ENCODE peak calls at places on chromosomes 3 and 15, in nine cellular contexts. K is A549, N is natural killer cell, G is cardiac fibroblast, W is PC-9, Z is lower leg skin, J is HL-60, D is GM20000, C is astrocyte of the spinal cord. I is an unnamed sample.

GRCh38 chr15:58918239-58918638 is 15.2 kb downstream of the SLTM start:
- DNase-seq in D (no peak), C (no peak), G (peak), K (no peak), J (no peak), N (no peak), W (no peak), Z (no peak), I (no peak)

GRCh38 chr3:14274999-14275961 is 96.7 kb downstream of the LSM3 start:
- DNase-seq in C (no peak), Z (no peak), D (no peak), N (no peak), W (no peak), K (peak), J (peak), G (peak), I (no peak)

GRCh38 chr15:42137461-42138261 is 18.8 kb downstream of the PLA2G4F start:
- DNase-seq in G (peak), J (peak), Z (peak), D (peak), C (peak), N (no peak), K (peak), W (no peak), I (peak)

GRCh38 chr3:151168269-151169094 is 34.5 kb downstream of the GPR171 start:
- DNase-seq in C (peak), N (peak), Z (peak), G (peak), W (peak), J (peak), D (peak), K (peak), I (peak)

GRCh38 chr3:178434206-178434805 is 101.9 kb upstream of the KCNMB2 start:
- DNase-seq in W (no peak), N (no peak), J (no peak), G (peak), K (peak), D (no peak), C (peak), Z (no peak), I (no peak)

GRCh38 chr15:64286473-64286872 is 69.5 kb downstream of the CSNK1G1 start:
- DNase-seq in C (no peak), G (no peak), W (no peak), K (no peak), J (no peak), N (no peak), D (no peak), Z (no peak), I (no peak)

GRCh38 chr3:161371441-161372320 is at the start of gene SPTSSB:
- DNase-seq in N (peak), D (peak), J (no peak), G (peak), Z (peak), C (peak), W (peak), K (peak), I (peak)

GRCh38 chr3:195708626-195709481 is 11.9 kb upstream of the MUC20 start:
- DNase-seq in K (no peak), Z (no peak), C (no peak), J (no peak), W (peak), G (no peak), N (no peak), D (peak), I (no peak)

GRCh38 chr3:128398586-128398985 is 68.1 kb downstream of the DNAJB8 start:
- DNase-seq in K (no peak), C (no peak), N (no peak), D (no peak), W (no peak), J (no peak), G (no peak), Z (no peak), I (no peak)

GRCh38 chr3:47404955-47405790 is 24.4 kb downstream of the PTPN23 start:
- DNase-seq in N (no peak), J (no peak), G (peak), C (peak), Z (no peak), K (no peak), W (no peak), D (no peak), I (no peak)

GRCh38 chr3:51620543-51620942 is 50.5 kb upstream of the TEX264 start:
- DNase-seq in Z (no peak), W (no peak), C (peak), J (no peak), D (no peak), K (no peak), N (no peak), G (peak), I (no peak)

GRCh38 chr3:73056365-73057150 is 4.9 kb upstream of the EBLN2 start:
- DNase-seq in W (no peak), C (peak), G (peak), D (no peak), N (no peak), J (no peak), Z (no peak), K (peak), I (peak)
- TF ChIP-seq CTCF in W (peak), C (peak), G (peak), D (peak), N (peak), J (no peak), Z (no peak), K (peak), I (peak)

DNA sequence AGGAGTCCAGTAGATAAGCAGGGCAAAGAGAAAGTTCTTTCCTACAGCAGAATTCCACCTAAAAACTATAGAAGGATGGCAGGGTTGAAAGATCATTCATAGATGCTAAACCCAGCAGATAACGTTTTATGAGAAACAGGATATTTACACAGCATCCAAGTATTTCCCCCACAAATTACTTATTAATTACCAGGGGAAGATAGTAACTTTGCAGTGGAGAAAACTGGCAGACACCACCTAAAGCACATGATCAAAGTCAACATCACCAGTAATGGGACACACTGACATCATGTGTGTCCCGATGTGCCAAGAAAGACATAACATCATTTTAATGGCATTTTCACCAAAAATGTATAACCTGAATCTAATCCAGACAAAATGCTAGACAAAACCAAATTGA is 220.5 kb upstream of the THBS1 start:
- DNase-seq in K (no peak), J (no peak), G (peak), N (no peak), W (no peak), C (no peak), Z (no peak), D (no peak), I (no peak)
- TF ChIP-seq CTCF in K (no peak), J (no peak), G (no peak), N (no peak), W (no peak), C (no peak), Z (no peak), D (no peak), I (no peak)

GRCh38 chr15:66008920-66009572 is 139.8 kb downstream of the RAB11A start:
- DNase-seq in J (no peak), D (no peak), N (no peak), Z (no peak), K (peak), C (no peak), W (peak), G (no peak), I (no peak)

GRCh38 chr15:66006986-66007385 is 137.7 kb downstream of the RAB11A start:
- DNase-seq in C (peak), W (peak), K (peak), D (no peak), J (no peak), G (peak), Z (no peak), N (no peak), I (no peak)

GRCh38 chr15:66004618-66005262 is 135.4 kb downstream of the RAB11A start:
- DNase-seq in K (peak), J (no peak), D (peak), N (no peak), C (peak), W (no peak), G (peak), Z (no peak), I (peak)

GRCh38 chr15:66007663-66008262 is 138.5 kb downstream of the RAB11A start:
- DNase-seq in J (no peak), D (no peak), G (no peak), N (no peak), K (no peak), C (no peak), Z (no peak), W (no peak), I (no peak)
- TF ChIP-seq CTCF in J (peak), D (peak), G (no peak), N (no peak), K (no peak), C (no peak), Z (no peak), W (no peak), I (no peak)

GRCh38 chr3:137687181-137687880 is 76.8 kb upstream of the SOX14 start:
- DNase-seq in C (no peak), Z (no peak), J (no peak), G (no peak), W (no peak), K (no peak), D (no peak), N (no peak), I (no peak)

GRCh38 chr3:137695351-137695750 is 68.8 kb upstream of the SOX14 start:
- DNase-seq in D (no peak), N (no peak), K (no peak), J (no peak), G (no peak), Z (no peak), C (no peak), W (no peak), I (no peak)

DNA sequence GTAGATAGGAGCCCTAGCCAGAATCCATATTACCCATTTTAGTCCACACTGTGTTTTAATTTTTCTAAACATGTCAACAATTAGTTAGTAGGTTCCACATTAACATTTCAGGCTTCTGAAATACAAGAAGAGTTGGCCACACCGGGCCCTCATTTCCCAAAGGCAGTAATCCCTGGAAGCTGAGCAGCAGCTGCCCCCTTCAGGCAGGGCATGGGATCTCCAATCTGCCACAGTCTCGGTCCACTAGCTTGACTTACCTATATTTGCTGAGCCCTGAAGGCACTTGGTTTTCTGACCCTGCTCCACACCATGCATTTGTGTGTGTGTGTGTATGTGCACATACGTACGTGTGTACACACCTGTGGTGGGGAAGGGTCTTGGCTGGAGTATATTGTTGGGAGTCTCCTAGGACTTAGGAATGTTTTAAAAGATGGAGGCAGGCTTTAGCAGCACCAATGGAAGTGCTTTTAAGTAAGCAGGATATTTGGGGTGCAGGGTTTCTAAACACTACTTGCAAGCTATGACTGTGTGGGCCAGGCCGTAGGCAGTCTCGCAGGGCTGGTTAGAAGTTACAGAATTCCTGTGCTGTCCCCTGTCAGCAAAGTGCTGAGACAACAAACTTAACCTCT is 71.2 kb upstream of the SOX14 start:
- DNase-seq in D (peak), J (peak), K (peak), N (no peak), Z (no peak), W (no peak), G (no peak), C (no peak), I (peak)
- TF ChIP-seq CTCF in D (no peak), J (peak), K (no peak), N (no peak), Z (no peak), W (peak), G (no peak), C (no peak), I (peak)

GRCh38 chr3:72187131-72187530 is 402.2 kb upstream of the PROK2 start:
- DNase-seq in Z (no peak), K (peak), J (peak), D (no peak), N (no peak), C (no peak), G (no peak), W (no peak), I (peak)
- TF ChIP-seq CTCF in Z (no peak), K (no peak), J (no peak), D (no peak), N (no peak), C (peak), G (peak), W (no peak), I (no peak)

DNA sequence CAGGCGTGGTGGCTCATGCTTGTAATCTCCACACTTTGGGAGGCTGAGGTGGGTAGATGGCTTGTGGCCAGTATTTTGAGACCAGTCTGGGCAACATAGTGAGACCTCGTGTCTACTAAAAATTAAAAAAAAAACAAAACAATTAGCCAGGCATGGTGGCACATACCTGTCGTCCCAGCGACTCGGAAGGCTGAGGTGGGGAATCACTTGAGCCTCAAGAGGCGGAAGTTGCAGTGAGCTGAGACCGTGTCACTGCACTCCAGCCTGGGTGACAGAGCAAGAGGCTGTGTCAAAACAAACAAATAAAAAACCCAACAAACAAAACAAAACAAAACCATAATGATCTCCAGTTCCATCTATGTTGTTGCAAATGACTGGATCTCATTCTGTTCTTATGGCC is 341.3 kb upstream of the CFAP20DC start:
- DNase-seq in J (no peak), G (no peak), K (no peak), D (no peak), C (no peak), W (no peak), Z (no peak), N (no peak), I (no peak)
- TF ChIP-seq CTCF in J (no peak), G (no peak), K (no peak), D (no peak), C (no peak), W (no peak), Z (no peak), N (no peak), I (no peak)

DNA sequence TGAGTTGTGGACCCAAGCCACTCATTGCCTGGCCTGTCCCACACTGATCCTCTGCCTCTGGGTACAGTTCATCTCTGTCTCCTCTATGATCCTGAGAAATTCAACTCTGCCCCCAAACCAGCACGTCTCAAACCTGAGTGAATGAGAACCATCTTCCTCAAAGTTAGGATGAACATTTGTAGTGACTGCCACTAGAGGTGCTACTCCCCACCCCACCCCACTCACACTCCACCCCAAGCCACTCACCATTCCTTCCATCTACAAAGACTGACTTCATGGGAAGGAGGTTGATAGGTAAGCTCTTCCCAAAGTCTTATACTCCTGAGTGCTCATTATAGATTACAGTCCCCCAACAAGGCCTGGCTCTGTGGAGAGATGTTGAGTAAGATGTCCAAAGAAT is 43.8 kb downstream of the NEK10 start:
- DNase-seq in C (no peak), Z (no peak), G (no peak), N (no peak), J (no peak), W (no peak), K (no peak), D (no peak), I (no peak)
- TF ChIP-seq CTCF in C (no peak), Z (no peak), G (peak), N (no peak), J (peak), W (no peak), K (no peak), D (no peak), I (no peak)

GRCh38 chr15:61828008-61828407 is 232.2 kb downstream of the VPS13C start:
- DNase-seq in D (no peak), W (no peak), J (no peak), C (no peak), K (peak), G (no peak), Z (no peak), N (no peak), I (no peak)
- TF ChIP-seq CTCF in D (no peak), W (peak), J (no peak), C (peak), K (peak), G (peak), Z (no peak), N (no peak), I (no peak)

GRCh38 chr15:36680751-36681150 is 101.3 kb downstream of the CDIN1 start:
- DNase-seq in Z (no peak), W (no peak), N (no peak), G (no peak), K (no peak), J (no peak), C (no peak), D (no peak), I (no peak)
- TF ChIP-seq CTCF in Z (no peak), W (no peak), N (no peak), G (no peak), K (no peak), J (no peak), C (no peak), D (no peak), I (no peak)

GRCh38 chr15:93330862-93331544 is 242.0 kb upstream of the RGMA start:
- DNase-seq in D (no peak), J (no peak), W (no peak), C (no peak), Z (no peak), K (no peak), N (no peak), G (no peak), I (no peak)
- TF ChIP-seq CTCF in D (no peak), J (no peak), W (no peak), C (no peak), Z (no peak), K (no peak), N (no peak), G (no peak), I (no peak)

I was measured in GM10248.